ENCODE peak calls at places on chromosome 5, in six cellular contexts. T, Q, J, L, W and D are unnamed samples.

GRCh38 chr5:99025298-99026045 is 96.7 kb upstream of the CHD1 start:
- DNase-seq in W (no peak), Q (no peak), L (no peak), T (no peak), J (peak; percentile 15), D (no peak)

GRCh38 chr5:38515081-38515480 is 41.4 kb downstream of the LIFR start:
- DNase-seq in T (no peak), W (no peak), J (no peak), Q (no peak), L (no peak), D (no peak)

GRCh38 chr5:119470851-119471451 is 18.7 kb downstream of the HSD17B4 start:
- DNase-seq in T (peak; percentile 69), L (peak; percentile 29), J (peak; percentile 62), Q (peak; percentile 51), W (no peak), D (no peak)

GRCh38 chr5:179307006-179307800 is 38.1 kb downstream of the ADAMTS2 start:
- DNase-seq in W (no peak), L (no peak), Q (peak; percentile 43), J (no peak), T (no peak), D (no peak)

GRCh38 chr5:114191441-114191840 is 170.4 kb upstream of the KCNN2 start:
- DNase-seq in L (no peak), J (no peak), W (no peak), T (no peak), Q (peak; percentile 60), D (no peak)

GRCh38 chr5:154851351-154851750 is 948 bp upstream of the FAXDC2 start:
- DNase-seq in W (no peak), Q (no peak), J (no peak), L (no peak), T (no peak), D (no peak)

GRCh38 chr5:142368529-142368928 is 43.7 kb upstream of the SPRY4 start:
- DNase-seq in W (no peak), L (no peak), T (no peak), Q (no peak), J (no peak), D (no peak)

GRCh38 chr5:138503487-138504270 is 38.4 kb downstream of the EGR1 start:
- DNase-seq in T (peak; percentile 80), L (peak; percentile 57), Q (peak; percentile 75), W (no peak), J (peak; percentile 76), D (peak; percentile 63)

GRCh38 chr5:138975098-138975847 is 100.1 kb upstream of the LRRTM2 start:
- DNase-seq in Q (peak; percentile 84), W (no peak), T (no peak), J (peak; percentile 95), L (no peak), D (no peak)

GRCh38 chr5:61840354-61840753 is 465.7 kb upstream of the KIF2A start:
- DNase-seq in T (peak; percentile 91), J (no peak), Q (no peak), L (no peak), W (no peak), D (no peak)

GRCh38 chr5:83701886-83702285 is 18.8 kb downstream of the HAPLN1 start:
- DNase-seq in T (peak; percentile 28), W (no peak), Q (peak; percentile 6), L (no peak), J (no peak), D (no peak)

GRCh38 chr5:139385061-139385889 is 2.2 kb upstream of the SLC23A1 start:
- DNase-seq in J (peak; percentile 30), T (no peak), W (no peak), Q (no peak), L (no peak), D (no peak)

GRCh38 chr5:66891184-66891925 is 295.2 kb downstream of the MAST4 start:
- DNase-seq in T (peak; percentile 49), Q (peak; percentile 43), L (no peak), W (no peak), J (peak; percentile 83), D (no peak)
- H3K18ac ChIP-seq in T (no peak overlapping the region), Q (peak overlapping the region; percentile 29), L (no peak overlapping the region), W (no peak overlapping the region), J (peak overlapping the region; percentile 4), D (no peak overlapping the region)

GRCh38 chr5:267716-268115 is 3.7 kb upstream of the PDCD6 start:
- DNase-seq in Q (no peak), L (no peak), J (no peak), W (no peak), T (no peak), D (no peak)

GRCh38 chr5:270340-270739 is 1.1 kb upstream of the PDCD6 start:
- DNase-seq in L (no peak), T (no peak), W (no peak), J (no peak), Q (no peak), D (peak; percentile 38)

GRCh38 chr5:264346-264745 is 7.1 kb upstream of the PDCD6 start:
- DNase-seq in Q (no peak), W (no peak), J (no peak), L (no peak), T (no peak), D (no peak)
- H2AK5ac ChIP-seq in Q (peak overlapping the region; percentile 65), W (no peak overlapping the region), J (peak overlapping the region; percentile 79), L (no peak overlapping the region), T (no peak overlapping the region), D (no peak overlapping the region)

GRCh38 chr5:78816143-78816765 is 167.7 kb upstream of the LHFPL2 start:
- DNase-seq in L (no peak), J (no peak), Q (peak; percentile 28), T (peak; percentile 78), W (no peak), D (no peak)
- H3K18ac ChIP-seq in L (no peak overlapping the region), J (no peak overlapping the region), Q (no peak overlapping the region), T (no peak overlapping the region), W (no peak overlapping the region), D (no peak overlapping the region)

DNA sequence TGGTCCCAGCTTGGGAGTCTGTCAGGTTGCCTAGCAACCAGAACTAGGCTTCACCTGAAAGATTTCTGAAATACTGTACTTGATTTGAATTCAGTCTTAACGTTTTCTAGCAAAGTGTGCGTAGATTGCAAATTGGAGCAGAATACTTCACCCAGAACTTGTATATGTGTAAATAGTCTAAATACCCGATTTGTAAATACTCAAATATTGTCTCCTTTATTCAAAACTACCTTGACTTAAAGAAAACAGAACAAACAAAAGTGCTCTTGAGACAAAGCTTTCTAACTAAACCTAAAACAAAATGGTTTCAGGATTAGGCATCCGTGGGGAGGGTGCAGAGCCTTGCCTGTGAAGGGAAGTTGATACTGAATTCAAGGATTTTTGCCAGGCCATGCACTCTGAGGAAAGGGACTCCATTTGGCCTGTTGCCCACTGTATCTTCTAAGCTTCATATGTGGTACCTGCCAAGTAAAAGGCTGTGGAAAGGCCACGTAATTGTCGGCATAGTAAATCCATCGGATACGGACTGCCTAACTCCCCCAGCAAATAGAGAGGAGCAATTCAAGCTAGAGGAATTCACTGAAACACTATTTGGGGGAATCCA is 744 bp upstream of the HMGCS1 start:
- DNase-seq in L (no peak), Q (no peak), W (no peak), J (no peak), T (no peak), D (peak; percentile 28)
- H2AK5ac ChIP-seq in L (no peak overlapping the region), Q (no peak overlapping the region), W (no peak overlapping the region), J (peak overlapping the region; percentile 5), T (peak overlapping the region; percentile 2), D (no peak overlapping the region)